ENCODE peak calls at places on chromosomes 1 and 21, in ten cellular contexts. L is stomach, V is pancreas, B is thyroid gland, O is PC-3, K is Peyer's patch, W is heart left ventricle, Q is ovary, R is esophagus squamous epithelium, M is breast epithelium. X is an unnamed sample. For H3K9me3, the result is how much of the 10 kb centered on the place peaks cover.

GRCh38 chr21:21481238-21481637 is 483.0 kb downstream of the NCAM2 start:
- DNase-seq in L (no peak), V (no peak), B (no peak), O (no peak), K (no peak), W (no peak), Q (no peak), R (no peak), M (no peak), X (no peak)

GRCh38 chr1:64323054-64323453 is 119.6 kb downstream of the UBE2U start:
- DNase-seq in L (no peak), V (no peak), B (no peak), O (peak), K (no peak), W (no peak), Q (no peak), R (no peak), M (no peak), X (no peak)

GRCh38 chr1:113325039-113325438 is 65.3 kb upstream of the MAGI3 start:
- DNase-seq in L (peak), V (no peak), B (no peak), O (peak), K (no peak), W (no peak), Q (no peak), R (no peak), M (no peak), X (no peak)

GRCh38 chr1:243730499-243731150 is 119.4 kb downstream of the AKT3 start:
- DNase-seq in L (peak), V (peak), B (no peak), O (no peak), K (no peak), W (no peak), Q (no peak), R (no peak), M (peak), X (peak)

GRCh38 chr1:119093721-119094120 is 46.7 kb downstream of the WARS2 start:
- DNase-seq in L (no peak), V (no peak), B (no peak), O (peak), K (no peak), W (no peak), Q (no peak), R (no peak), M (no peak), X (no peak)

GRCh38 chr1:18123467-18123992 is 15.9 kb downstream of the IGSF21 start:
- DNase-seq in L (no peak), V (no peak), B (no peak), O (no peak), K (no peak), W (no peak), Q (no peak), R (no peak), M (no peak), X (no peak)

GRCh38 chr1:32470991-32471694 is 6.3 kb downstream of the ZBTB8B start:
- DNase-seq in L (no peak), V (no peak), B (no peak), O (no peak), K (no peak), W (no peak), Q (no peak), R (no peak), M (no peak), X (no peak)

GRCh38 chr1:31793086-31793485 is 22.7 kb downstream of the SPOCD1 start:
- DNase-seq in L (peak), V (peak), B (no peak), O (no peak), K (no peak), W (peak), Q (no peak), R (no peak), M (no peak), X (peak)

GRCh38 chr1:117077267-117077666 is 17.1 kb downstream of the TTF2 start:
- DNase-seq in L (no peak), V (no peak), B (no peak), O (peak), K (no peak), W (no peak), Q (no peak), R (no peak), M (no peak), X (no peak)

GRCh38 chr1:220371324-220371723 is 99.1 kb upstream of the RAB3GAP2 start:
- DNase-seq in L (no peak), V (no peak), B (no peak), O (peak), K (no peak), W (no peak), Q (no peak), R (no peak), M (no peak), X (no peak)

GRCh38 chr1:205058853-205059252 is 15.8 kb downstream of the CNTN2 start:
- DNase-seq in L (no peak), V (peak), B (no peak), O (no peak), K (no peak), W (no peak), Q (no peak), R (no peak), M (no peak), X (no peak)

GRCh38 chr1:97137862-97138514 is 416.4 kb downstream of the PTBP2 start:
- DNase-seq in L (no peak), V (no peak), B (no peak), O (peak), K (no peak), W (peak), Q (no peak), R (no peak), M (no peak), X (no peak)

GRCh38 chr1:44447051-44447806 is 42.2 kb downstream of the RNF220 start:
- DNase-seq in L (no peak), V (no peak), B (no peak), O (no peak), K (no peak), W (no peak), Q (no peak), R (no peak), M (no peak), X (no peak)

GRCh38 chr1:177811461-177811860 is 158.4 kb downstream of the SEC16B start:
- DNase-seq in L (no peak), V (no peak), B (no peak), O (no peak), K (no peak), W (no peak), Q (no peak), R (no peak), M (no peak), X (no peak)

GRCh38 chr1:182484531-182485257 is 34.7 kb downstream of the RGSL1 start:
- DNase-seq in L (no peak), V (no peak), B (no peak), O (peak), K (peak), W (no peak), Q (no peak), R (no peak), M (no peak), X (no peak)

GRCh38 chr21:43764576-43765495 is 11.3 kb downstream of the CSTB start:
- DNase-seq in L (no peak), V (peak), B (no peak), O (peak), K (no peak), W (no peak), Q (no peak), R (no peak), M (no peak), X (no peak)

GRCh38 chr1:224759570-224760562 is 143.7 kb downstream of the CNIH3 start:
- DNase-seq in L (no peak), V (no peak), B (no peak), O (no peak), K (no peak), W (no peak), Q (no peak), R (no peak), M (no peak), X (no peak)

GRCh38 chr1:58434587-58434986 is 111.9 kb downstream of the OMA1 start:
- DNase-seq in L (no peak), V (no peak), B (no peak), O (no peak), K (no peak), W (no peak), Q (no peak), R (no peak), M (no peak), X (no peak)

GRCh38 chr1:77796695-77797405 is 17.4 kb downstream of the MIGA1 start:
- DNase-seq in L (no peak), V (no peak), B (no peak), O (no peak), K (no peak), W (no peak), Q (no peak), R (no peak), M (no peak), X (no peak)

GRCh38 chr1:1021010-1021845 is 1.3 kb downstream of the AGRN start:
- DNase-seq in L (peak), V (no peak), B (peak), O (peak), K (no peak), W (peak), Q (peak), R (no peak), M (peak), X (peak)

GRCh38 chr1:156241311-156241811 is 623 bp upstream of the BGLAP start:
- DNase-seq in L (no peak), V (no peak), B (no peak), O (peak), K (no peak), W (no peak), Q (no peak), R (no peak), M (no peak), X (no peak)

GRCh38 chr1:164265232-164265631 is 293.8 kb upstream of the PBX1 start:
- DNase-seq in L (no peak), V (no peak), B (no peak), O (no peak), K (no peak), W (no peak), Q (no peak), R (no peak), M (no peak), X (no peak)

GRCh38 chr1:217036757-217037156 is 313.5 kb upstream of the ESRRG start:
- DNase-seq in L (no peak), V (no peak), B (no peak), O (no peak), K (no peak), W (no peak), Q (no peak), R (no peak), M (no peak), X (no peak)

GRCh38 chr1:203996126-203996525 is 76.8 kb upstream of the SOX13 start:
- DNase-seq in L (no peak), V (no peak), B (peak), O (no peak), K (no peak), W (no peak), Q (no peak), R (no peak), M (peak), X (no peak)

GRCh38 chr1:71089536-71090270 is 8.9 kb upstream of the ZRANB2 start:
- DNase-seq in L (no peak), V (no peak), B (no peak), O (peak), K (no peak), W (no peak), Q (no peak), R (no peak), M (no peak), X (no peak)

GRCh38 chr1:182669266-182669665 is 15.1 kb downstream of the RGS8 start:
- DNase-seq in L (no peak), V (no peak), B (no peak), O (no peak), K (no peak), W (no peak), Q (no peak), R (no peak), M (no peak), X (no peak)

GRCh38 chr1:92850019-92850418 is 18.2 kb downstream of the RPL5 start:
- DNase-seq in L (no peak), V (no peak), B (no peak), O (no peak), K (no peak), W (no peak), Q (no peak), R (no peak), M (no peak), X (no peak)

GRCh38 chr1:35097224-35097623 is 18.0 kb downstream of the ZMYM1 start:
- DNase-seq in L (no peak), V (no peak), B (no peak), O (no peak), K (no peak), W (no peak), Q (no peak), R (no peak), M (no peak), X (no peak)

GRCh38 chr1:221274373-221274772 is 395.1 kb downstream of the HLX start:
- DNase-seq in L (no peak), V (peak), B (no peak), O (no peak), K (no peak), W (no peak), Q (no peak), R (no peak), M (no peak), X (no peak)

GRCh38 chr1:210697185-210697584 is 368.5 kb downstream of the HHAT start:
- DNase-seq in L (no peak), V (no peak), B (no peak), O (no peak), K (no peak), W (no peak), Q (no peak), R (no peak), M (no peak), X (no peak)
- H3K27ac ChIP-seq in L (no peak), V (no peak), B (no peak), O (no peak), K (no peak), W (no peak), Q (no peak), R (no peak), M (no peak), X (no peak)

GRCh38 chr1:11833497-11833896 is 14.1 kb downstream of the NPPA start:
- DNase-seq in L (no peak), V (no peak), B (no peak), O (no peak), K (no peak), W (no peak), Q (no peak), R (no peak), M (no peak), X (no peak)

GRCh38 chr1:11828511-11828910 is 19.1 kb downstream of the NPPA start:
- DNase-seq in L (no peak), V (no peak), B (no peak), O (no peak), K (no peak), W (no peak), Q (no peak), R (no peak), M (no peak), X (no peak)

GRCh38 chr1:11833900-11834299 is 13.7 kb downstream of the NPPA start:
- DNase-seq in L (no peak), V (no peak), B (no peak), O (no peak), K (no peak), W (no peak), Q (no peak), R (no peak), M (no peak), X (no peak)

GRCh38 chr1:11835441-11836225 is 11.9 kb downstream of the NPPA start:
- DNase-seq in L (no peak), V (no peak), B (no peak), O (no peak), K (no peak), W (no peak), Q (no peak), R (no peak), M (no peak), X (no peak)

DNA sequence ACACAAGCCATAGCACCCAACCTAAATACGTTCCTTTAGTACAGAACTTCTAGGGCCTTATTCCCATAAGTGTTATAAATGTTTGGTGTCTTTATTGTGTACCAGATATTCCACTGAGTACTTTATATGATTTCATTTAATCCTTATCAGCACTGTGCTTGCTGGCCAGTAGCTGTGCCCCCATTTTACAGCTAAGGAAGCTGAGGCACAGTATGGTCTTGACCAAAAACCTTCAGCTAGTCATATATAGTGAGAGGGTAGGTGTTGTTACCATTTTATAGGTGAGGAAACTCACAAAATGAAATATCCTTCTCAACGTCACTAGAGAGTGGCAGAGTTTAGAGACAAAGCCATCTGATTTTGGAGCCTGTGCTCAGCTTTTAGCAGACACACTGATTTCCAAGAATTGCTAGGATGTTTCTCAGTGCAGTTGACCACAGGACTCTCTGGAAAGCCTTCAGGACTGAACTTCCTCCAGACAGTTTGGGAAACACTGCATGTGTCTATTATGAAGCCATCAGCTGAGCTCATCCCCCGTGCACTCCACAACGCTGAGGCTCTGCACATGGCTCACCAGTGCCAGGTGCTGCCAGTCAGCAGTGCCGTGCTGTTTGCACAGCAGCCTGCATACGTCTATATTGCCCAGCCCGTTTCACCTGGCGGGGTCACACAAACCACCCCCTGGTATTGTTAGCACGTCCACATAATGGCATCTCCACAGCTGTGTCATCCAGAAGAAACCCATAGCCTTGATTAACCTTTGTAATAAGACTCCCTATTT is 15.4 kb downstream of the NPPA start:
- DNase-seq in L (no peak), V (no peak), B (no peak), O (no peak), K (no peak), W (no peak), Q (no peak), R (no peak), M (no peak), X (no peak)
- H3K9me3 ChIP-seq in L (under half), V (under half), B (under half), O (under half), K (under half), W (under half), Q (under half), R (under half), M (under half), X (under half)

DNA sequence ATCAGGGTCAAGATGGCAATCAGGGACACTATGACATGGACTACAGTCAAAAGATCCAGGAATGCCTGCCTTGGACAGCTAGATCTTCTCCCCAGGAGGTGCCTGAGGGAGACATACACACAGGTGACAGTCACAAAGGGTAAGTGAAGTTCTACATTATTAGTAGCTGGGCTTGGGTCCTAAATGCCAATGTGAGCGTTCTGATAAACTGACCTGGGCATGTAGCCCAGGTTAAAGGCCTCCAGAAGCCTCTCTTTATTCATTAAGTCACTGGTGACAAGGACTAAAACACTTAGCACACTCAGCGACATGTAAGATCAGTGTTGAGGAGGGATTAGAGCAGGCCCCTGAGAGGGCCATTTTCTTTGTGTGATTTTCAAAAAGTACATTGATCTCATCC is 48.9 kb upstream of the HSD17B7 start:
- DNase-seq in L (no peak), V (no peak), B (no peak), O (no peak), K (no peak), W (no peak), Q (no peak), R (no peak), M (no peak), X (no peak)
- H3K27ac ChIP-seq in L (no peak), V (no peak), B (no peak), O (no peak), K (no peak), W (no peak), Q (no peak), R (no peak), M (no peak), X (no peak)

GRCh38 chr1:3410435-3410915 is 44.0 kb upstream of the ARHGEF16 start:
- DNase-seq in L (no peak), V (no peak), B (no peak), O (no peak), K (no peak), W (no peak), Q (no peak), R (no peak), M (no peak), X (no peak)
- H3K9me3 ChIP-seq in L (under half), V (under half), B (under half), O (under half), K (under half), W (under half), Q (under half), R (under half), M (under half), X (under half)

DNA sequence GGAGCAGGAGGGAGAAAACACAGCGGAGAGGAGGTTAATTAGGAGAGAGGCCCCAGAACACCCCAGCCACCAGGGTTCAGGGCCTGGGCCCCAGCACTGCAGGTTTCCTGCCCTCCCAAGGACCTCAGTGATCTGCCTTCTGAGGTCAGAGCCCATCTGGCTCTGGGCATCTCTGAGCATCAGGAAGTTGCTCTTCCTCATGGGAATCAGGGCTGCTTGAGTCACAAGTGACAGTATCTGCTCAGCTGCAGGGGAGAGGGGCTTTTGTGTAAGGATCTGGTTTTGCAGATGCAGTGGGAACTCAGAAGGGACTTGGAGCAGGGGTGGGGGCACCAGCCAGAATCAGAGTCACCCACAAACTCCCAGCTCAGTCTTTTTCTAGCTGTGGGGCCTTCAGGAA is 472.1 kb downstream of the PTPRU start:
- DNase-seq in L (no peak), V (no peak), B (no peak), O (peak), K (no peak), W (no peak), Q (no peak), R (no peak), M (no peak), X (no peak)
- H3K27ac ChIP-seq in L (no peak), V (no peak), B (no peak), O (peak), K (no peak), W (no peak), Q (no peak), R (no peak), M (no peak), X (no peak)

GRCh38 chr1:66399888-66400529 is 133.9 kb upstream of the SGIP1 start:
- DNase-seq in L (no peak), V (no peak), B (no peak), O (no peak), K (no peak), W (no peak), Q (no peak), R (no peak), M (no peak), X (no peak)

GRCh38 chr1:66400660-66401059 is 133.3 kb upstream of the SGIP1 start:
- DNase-seq in L (no peak), V (no peak), B (no peak), O (no peak), K (no peak), W (no peak), Q (no peak), R (no peak), M (no peak), X (no peak)

GRCh38 chr1:66401244-66401643 is 132.7 kb upstream of the SGIP1 start:
- DNase-seq in L (no peak), V (no peak), B (no peak), O (no peak), K (no peak), W (no peak), Q (no peak), R (no peak), M (no peak), X (no peak)

GRCh38 chr1:66403031-66403731 is 130.8 kb upstream of the SGIP1 start:
- DNase-seq in L (no peak), V (no peak), B (no peak), O (no peak), K (no peak), W (no peak), Q (no peak), R (no peak), M (no peak), X (no peak)

DNA sequence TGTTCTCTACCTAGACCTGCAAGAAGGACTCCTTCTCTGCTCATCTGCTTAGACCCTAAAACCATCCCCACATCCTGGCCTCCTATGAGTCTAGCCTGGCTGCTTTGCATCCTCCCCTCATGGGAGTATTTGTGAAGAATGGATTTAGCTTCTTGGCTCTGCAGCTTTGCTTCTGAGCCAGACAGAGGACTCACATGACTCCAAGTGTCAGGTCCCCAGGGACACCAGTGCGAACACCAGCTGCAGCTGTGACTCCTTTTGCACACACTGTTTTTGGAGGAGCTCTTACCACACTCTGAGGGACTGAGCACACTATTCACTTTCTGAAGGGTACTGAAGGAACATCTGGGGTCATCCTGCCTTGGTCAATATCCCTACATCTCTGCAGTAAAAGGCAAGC is 131.8 kb upstream of the SGIP1 start:
- DNase-seq in L (no peak), V (no peak), B (peak), O (no peak), K (peak), W (peak), Q (peak), R (no peak), M (no peak), X (peak)
- H3K9me3 ChIP-seq in L (under half), V (under half), B (under half), O (under half), K (under half), W (under half), Q (under half), R (under half), M (under half), X (under half)

GRCh38 chr21:41075668-41076463 is 92.1 kb upstream of the BACE2 start:
- DNase-seq in L (no peak), V (no peak), B (no peak), O (no peak), K (no peak), W (no peak), Q (no peak), R (no peak), M (no peak), X (no peak)
- H3K27ac ChIP-seq in L (no peak), V (no peak), B (no peak), O (no peak), K (no peak), W (no peak), Q (no peak), R (no peak), M (no peak), X (no peak)